ENCODE peak calls at places on chromosome 14, in ten cellular contexts. M is stimulated activated CD8-positive, alpha-beta memory T cell treated with anti-CD3 and anti-CD28 coated beads, Interleukin-7, amount 100 ng/mL, for 48 hours; V is psoas muscle; C is uterus; O is ovary; S is T follicular helper cell; W is activated T-cell treated with anti-CD3 and anti-CD28 coated beads for 48 hours; N is H54; A is activated naive CD8-positive, alpha-beta T cell treated with anti-CD3 and anti-CD28 coated beads, Interleukin-2, amount 10 ng/mL, durations not matched to agents 7 days and 5 days; Y is IMR-90. D is an unnamed sample.

GRCh38 chr14:67673451-67673850 is 981 bp downstream of the VTI1B start:
- DNase-seq in S (no peak), M (no peak), A (no peak), W (no peak), N (no peak), V (no peak), Y (peak; percentile 31), C (no peak), O (no peak), D (no peak)

GRCh38 chr14:91519239-91520036 is 9.3 kb upstream of the PPP4R3A start:
- DNase-seq in M (no peak), Y (no peak), S (no peak), V (no peak), C (no peak), N (no peak), W (no peak), O (no peak), A (no peak), D (no peak)

GRCh38 chr14:24353551-24354529 is 14.0 kb upstream of the RIPK3 start:
- DNase-seq in S (no peak), N (no peak), A (no peak), Y (peak; percentile 81), V (no peak), O (no peak), C (no peak), W (no peak), M (no peak), D (no peak)

GRCh38 chr14:99537399-99537798 is 56.2 kb downstream of the CCNK start:
- DNase-seq in O (peak; percentile 57), C (peak; percentile 82), S (no peak), A (no peak), Y (peak; percentile 83), V (no peak), M (no peak), N (peak; percentile 86), W (no peak), D (no peak)

GRCh38 chr14:54435500-54435981 is 5.6 kb downstream of the CNIH1 start:
- DNase-seq in S (no peak), A (no peak), C (no peak), M (no peak), O (no peak), Y (peak; percentile 84), V (no peak), N (no peak), W (no peak), D (no peak)

GRCh38 chr14:36503771-36504741 is 16.0 kb downstream of the NKX2-1 start:
- DNase-seq in A (no peak), W (no peak), N (no peak), Y (no peak), V (no peak), M (no peak), C (no peak), O (no peak), S (no peak), D (no peak)

GRCh38 chr14:80275208-80275850 is 64.0 kb upstream of the DIO2 start:
- DNase-seq in C (no peak), N (no peak), A (no peak), W (no peak), O (no peak), Y (peak; percentile 63), M (no peak), S (no peak), V (no peak), D (no peak)

GRCh38 chr14:105876829-105877228 is 350.4 kb downstream of the TMEM121 start:
- DNase-seq in A (no peak), W (no peak), O (peak; percentile 3), C (no peak), V (peak; percentile 2), M (no peak), S (no peak), Y (no peak), N (no peak), D (no peak)

GRCh38 chr14:98721061-98721460 is 550.9 kb downstream of the BCL11B start:
- DNase-seq in V (no peak), M (no peak), O (no peak), N (no peak), S (no peak), A (no peak), Y (no peak), W (no peak), C (no peak), D (no peak)

GRCh38 chr14:52678591-52678990 is 16.8 kb downstream of the ERO1A start:
- DNase-seq in W (no peak), A (no peak), N (no peak), O (no peak), V (no peak), M (no peak), S (no peak), C (no peak), Y (no peak), D (no peak)

GRCh38 chr14:21997300-21997699 is 323.7 kb upstream of the OR4E1 start:
- DNase-seq in A (no peak), V (no peak), W (no peak), Y (peak; percentile 4), O (no peak), M (no peak), N (no peak), C (no peak), S (peak; percentile 12), D (no peak)

GRCh38 chr14:68695326-68695768 is 97.5 kb downstream of the ZFP36L1 start:
- DNase-seq in A (no peak), M (peak; percentile 36), S (no peak), Y (peak; percentile 100), V (peak; percentile 63), C (peak; percentile 92), N (peak; percentile 70), O (peak; percentile 74), W (peak; percentile 24), D (peak; percentile 84)

GRCh38 chr14:50668008-50668851 is at the start of gene SAV1:
- DNase-seq in W (peak; percentile 50), N (no peak), A (peak; percentile 69), Y (peak; percentile 87), M (peak; percentile 15), O (peak; percentile 89), S (peak; percentile 23), C (peak; percentile 83), V (peak; percentile 86), D (peak; percentile 91)

GRCh38 chr14:22653012-22653621 is 9.0 kb upstream of the OR6J1 start:
- DNase-seq in Y (peak; percentile 74), C (peak; percentile 60), W (peak; percentile 40), S (peak; percentile 30), V (peak; percentile 29), O (peak; percentile 56), M (no peak), A (peak; percentile 36), N (peak; percentile 43), D (peak; percentile 40)

GRCh38 chr14:99323603-99324185 is 51.7 kb upstream of the BCL11B start:
- DNase-seq in M (no peak), A (no peak), V (no peak), C (no peak), W (no peak), Y (no peak), O (no peak), S (no peak), N (no peak), D (no peak)

GRCh38 chr14:21524575-21525518 is 1.3 kb downstream of the SALL2 start:
- DNase-seq in M (no peak), W (no peak), N (no peak), C (no peak), S (no peak), Y (no peak), V (no peak), O (no peak), A (no peak), D (no peak)

GRCh38 chr14:64440494-64440893 is 24.8 kb upstream of the AKAP5 start:
- DNase-seq in M (no peak), S (no peak), C (no peak), O (no peak), A (no peak), N (no peak), W (no peak), V (no peak), Y (peak; percentile 36), D (no peak)

GRCh38 chr14:66624319-66624937 is 116.5 kb downstream of the GPHN start:
- DNase-seq in N (no peak), O (peak; percentile 35), V (peak; percentile 37), S (peak; percentile 5), M (peak; percentile 1), C (no peak), A (peak; percentile 37), W (no peak), Y (peak; percentile 69), D (no peak)

GRCh38 chr14:75880512-75880911 is 101.3 kb downstream of the TGFB3 start:
- DNase-seq in Y (no peak), W (no peak), S (no peak), N (no peak), O (no peak), C (no peak), V (no peak), A (no peak), M (no peak), D (no peak)

GRCh38 chr14:70707138-70708038 is 65.7 kb downstream of the TTC9 start:
- DNase-seq in M (peak; percentile 1), N (peak; percentile 67), Y (peak; percentile 41), A (no peak), O (no peak), C (no peak), S (no peak), W (peak; percentile 6), V (no peak), D (peak; percentile 41)

GRCh38 chr14:22438742-22439141 is 150.3 kb downstream of the DAD1 start:
- DNase-seq in N (no peak), M (no peak), O (no peak), W (no peak), C (no peak), S (no peak), A (no peak), V (no peak), Y (no peak), D (no peak)

GRCh38 chr14:103401223-103402214 is 16.3 kb downstream of the MARK3 start:
- DNase-seq in O (no peak), C (no peak), M (no peak), Y (peak; percentile 87), S (no peak), W (no peak), A (peak; percentile 46), V (no peak), N (no peak), D (no peak)

GRCh38 chr14:61610900-61611299 is 84.4 kb upstream of the HIF1A start:
- DNase-seq in O (no peak), C (no peak), Y (no peak), N (no peak), S (no peak), W (no peak), A (no peak), V (no peak), M (no peak), D (no peak)

GRCh38 chr14:102408729-102409128 is 46.0 kb downstream of the TECPR2 start:
- DNase-seq in N (no peak), W (no peak), O (no peak), M (no peak), S (no peak), V (no peak), A (no peak), Y (peak; percentile 7), C (no peak), D (no peak)

GRCh38 chr14:100644383-100644782 is 57.2 kb upstream of the BEGAIN start:
- DNase-seq in W (no peak), A (no peak), S (no peak), O (no peak), N (no peak), Y (no peak), M (no peak), V (no peak), C (no peak), D (no peak)